ENCODE peak calls at places on chromosomes 11 and 22, in six cellular contexts. T is ovary, Q is gastrocnemius medialis, I is IMR-90, C is NB4, H is uterus. V is an unnamed sample.

GRCh38 chr22:38239101-38239761 is 33.6 kb downstream of the TMEM184B start:
- DNase-seq in H (no peak), I (peak), T (no peak), C (no peak), Q (no peak), V (no peak)

GRCh38 chr22:42807185-42807584 is 49.9 kb downstream of the ARFGAP3 start:
- DNase-seq in H (no peak), I (no peak), Q (no peak), T (no peak), C (no peak), V (peak)

GRCh38 chr11:65770951-65771567 is 9.7 kb downstream of the AP5B1 start:
- DNase-seq in Q (no peak), T (no peak), C (no peak), I (no peak), H (no peak), V (no peak)

GRCh38 chr11:63893355-63893754 is 23.6 kb downstream of the RCOR2 start:
- DNase-seq in I (no peak), H (no peak), C (no peak), Q (no peak), T (no peak), V (no peak)

GRCh38 chr11:34274712-34275398 is 83.0 kb downstream of the ABTB2 start:
- DNase-seq in Q (peak), C (no peak), I (peak), H (peak), T (peak), V (peak)

GRCh38 chr22:17430298-17430900 is 61.1 kb downstream of the CECR2 start:
- DNase-seq in I (no peak), T (no peak), H (peak), C (peak), Q (peak), V (no peak)

GRCh38 chr11:76114238-76114637 is 92.1 kb downstream of the WNT11 start:
- DNase-seq in I (no peak), T (no peak), H (no peak), Q (no peak), C (peak), V (no peak)

GRCh38 chr11:11022126-11022730 is 164.4 kb upstream of the ZBED5 start:
- DNase-seq in T (no peak), H (no peak), C (peak), Q (no peak), I (peak), V (no peak)

GRCh38 chr11:72568861-72569260 is 105.4 kb downstream of the PDE2A start:
- DNase-seq in H (no peak), Q (no peak), T (no peak), I (no peak), C (no peak), V (no peak)

GRCh38 chr11:1391165-1392010 is 1.7 kb downstream of the BRSK2 start:
- DNase-seq in H (no peak), Q (no peak), C (no peak), I (no peak), T (no peak), V (no peak)

GRCh38 chr11:109329716-109330115 is 92.3 kb upstream of the C11orf87 start:
- DNase-seq in H (no peak), C (no peak), T (no peak), I (no peak), Q (no peak), V (no peak)

GRCh38 chr11:34251640-34251980 is 106.2 kb downstream of the ABTB2 start:
- DNase-seq in C (no peak), I (peak), H (no peak), T (no peak), Q (no peak), V (no peak)

GRCh38 chr11:46381046-46381835 is at the start of gene MDK:
- DNase-seq in T (peak), C (peak), H (peak), Q (no peak), I (no peak), V (no peak)

GRCh38 chr11:103202048-103202651 is 92.9 kb downstream of the DYNC2H1 start:
- DNase-seq in Q (no peak), C (peak), H (no peak), I (peak), T (no peak), V (no peak)

GRCh38 chr22:26606611-26607010 is 11.2 kb downstream of the CRYBB1 start:
- DNase-seq in I (peak), T (no peak), Q (no peak), H (no peak), C (no peak), V (no peak)

GRCh38 chr11:74683279-74683871 is 47.9 kb downstream of the CHRDL2 start:
- DNase-seq in T (peak), Q (no peak), C (no peak), I (no peak), H (peak), V (no peak)

GRCh38 chr11:63919267-63920125 is 2.5 kb upstream of the RCOR2 start:
- DNase-seq in T (peak), Q (no peak), H (peak), C (peak), I (no peak), V (no peak)

GRCh38 chr11:88484873-88485621 is 147.5 kb upstream of the CTSC start:
- DNase-seq in C (peak), T (no peak), I (peak), H (no peak), Q (no peak), V (no peak)

GRCh38 chr11:67266424-67267187 is at the start of gene GRK2:
- DNase-seq in C (peak), H (peak), T (peak), I (peak), Q (no peak), V (no peak)

GRCh38 chr22:28381427-28382167 is 298.0 kb downstream of the TTC28 start:
- DNase-seq in C (no peak), I (peak), Q (no peak), T (no peak), H (no peak), V (no peak)

GRCh38 chr11:120471131-120471530 is 40.4 kb upstream of the GRIK4 start:
- DNase-seq in T (no peak), I (peak), C (no peak), H (no peak), Q (no peak), V (no peak)

GRCh38 chr11:48013269-48013901 is 33.0 kb downstream of the PTPRJ start:
- DNase-seq in Q (no peak), C (peak), H (no peak), I (peak), T (no peak), V (no peak)

GRCh38 chr11:40722179-40722795 is 737.2 kb downstream of the LRRC4C start:
- DNase-seq in H (no peak), C (peak), T (no peak), I (peak), Q (no peak), V (no peak)

GRCh38 chr22:38569181-38569971 is 607 bp downstream of the DMC1 start:
- DNase-seq in C (peak), H (peak), Q (no peak), T (no peak), I (no peak), V (no peak)

GRCh38 chr22:38347181-38347943 is 30.1 kb upstream of the CSNK1E start:
- DNase-seq in I (no peak), T (peak), Q (no peak), H (peak), C (no peak), V (peak)

GRCh38 chr11:74333193-74333592 is 21.8 kb upstream of the P4HA3 start:
- DNase-seq in T (no peak), H (no peak), Q (no peak), C (no peak), I (no peak), V (no peak)

GRCh38 chr11:1557168-1557884 is 14.7 kb downstream of the DUSP8 start:
- DNase-seq in H (no peak), T (no peak), C (no peak), I (no peak), Q (no peak), V (no peak)

GRCh38 chr11:45468265-45468856 is 182.2 kb upstream of the SYT13 start:
- DNase-seq in C (no peak), H (no peak), Q (no peak), T (no peak), I (peak), V (no peak)

GRCh38 chr11:130217632-130218031 is 58.0 kb downstream of the ST14 start:
- DNase-seq in I (no peak), C (no peak), Q (no peak), H (no peak), T (peak), V (peak)

GRCh38 chr11:104134760-104135159 is 29.2 kb downstream of the PDGFD start:
- DNase-seq in H (no peak), C (no peak), I (peak), T (no peak), Q (no peak), V (no peak)

GRCh38 chr11:75717608-75718403 is at the start of gene MOGAT2:
- DNase-seq in I (no peak), H (no peak), T (no peak), C (no peak), Q (no peak), V (no peak)

GRCh38 chr11:133898770-133899115 is 53.4 kb upstream of the SPATA19 start:
- DNase-seq in H (no peak), C (no peak), T (no peak), Q (no peak), I (no peak), V (no peak)

GRCh38 chr11:45475135-45475534 is 189.0 kb upstream of the SYT13 start:
- DNase-seq in H (no peak), I (no peak), T (no peak), Q (no peak), C (no peak), V (no peak)

GRCh38 chr22:29072193-29072978 is 449 bp upstream of the KREMEN1 start:
- DNase-seq in Q (peak), T (peak), I (peak), C (peak), H (peak), V (peak)

GRCh38 chr11:135075740-135076139 is 663.7 kb upstream of the B3GAT1 start:
- DNase-seq in T (peak), H (peak), Q (no peak), C (peak), I (peak), V (peak)

GRCh38 chr11:35307221-35307621 is 112.1 kb downstream of the SLC1A2 start:
- DNase-seq in I (no peak), T (no peak), C (no peak), H (no peak), Q (peak), V (no peak)

GRCh38 chr11:35304393-35304790 is 115.0 kb downstream of the SLC1A2 start:
- DNase-seq in C (no peak), Q (no peak), I (peak), H (no peak), T (no peak), V (no peak)

GRCh38 chr11:35305670-35306382 is 113.5 kb downstream of the SLC1A2 start:
- DNase-seq in Q (no peak), I (peak), H (no peak), C (peak), T (no peak), V (no peak)

GRCh38 chr11:35303596-35304392 is 115.6 kb downstream of the SLC1A2 start:
- DNase-seq in T (no peak), I (peak), Q (peak), C (peak), H (peak), V (peak)

DNA sequence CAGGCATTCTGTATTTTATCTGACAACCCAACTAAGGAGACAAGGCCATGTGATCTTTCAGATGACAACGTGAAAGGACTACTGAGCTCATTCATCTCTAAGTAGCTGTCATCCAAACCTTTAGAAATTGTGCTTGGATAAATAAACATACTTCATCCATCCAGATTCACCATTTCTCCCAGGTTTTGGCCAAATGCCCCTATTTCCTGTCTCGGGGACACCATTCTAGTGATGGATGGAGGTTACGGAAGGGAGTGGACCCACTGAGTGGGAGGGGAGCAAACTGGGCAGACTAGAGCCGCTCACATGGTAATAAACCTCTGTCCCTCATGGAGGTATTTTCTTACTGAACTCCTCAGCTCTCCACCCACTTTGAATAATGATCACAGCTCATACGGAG is 114.5 kb downstream of the SLC1A2 start:
- DNase-seq in T (no peak), I (no peak), C (no peak), H (no peak), Q (no peak), V (no peak)
- H3K4me3 ChIP-seq in T (no peak), I (no peak), C (no peak), H (no peak), Q (no peak), V (no peak)

DNA sequence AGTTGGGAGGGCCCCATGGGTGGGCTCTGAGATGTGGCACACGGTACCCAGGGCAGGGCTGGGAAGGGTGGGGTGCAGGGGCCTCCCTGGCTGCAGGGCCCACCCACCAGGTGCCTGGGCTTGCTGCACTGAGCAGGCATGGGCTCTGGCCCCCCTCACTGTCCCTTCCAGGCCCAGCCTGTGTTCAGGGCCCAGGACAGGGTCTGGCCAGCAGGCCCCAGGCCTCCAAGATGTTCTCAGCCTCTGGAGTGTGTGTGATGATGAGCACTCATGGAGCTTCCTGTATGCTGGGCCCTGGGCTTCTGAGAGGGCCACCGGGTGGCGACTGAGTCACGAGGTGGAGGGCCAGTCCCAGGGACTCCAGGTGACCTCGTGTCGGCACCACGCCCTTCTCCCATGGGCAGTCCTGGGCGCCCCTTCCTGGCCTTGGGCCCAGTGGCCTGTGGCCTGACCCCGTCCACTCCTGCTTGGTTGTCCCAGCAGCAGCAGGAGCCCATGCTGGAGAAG is 55.9 kb upstream of the CCDC188 start:
- DNase-seq in Q (no peak), I (peak), H (no peak), T (no peak), C (peak), V (no peak)
- TF ChIP-seq CTCF in Q (no peak), I (no peak), H (no peak), T (no peak), C (peak), V (no peak)

DNA sequence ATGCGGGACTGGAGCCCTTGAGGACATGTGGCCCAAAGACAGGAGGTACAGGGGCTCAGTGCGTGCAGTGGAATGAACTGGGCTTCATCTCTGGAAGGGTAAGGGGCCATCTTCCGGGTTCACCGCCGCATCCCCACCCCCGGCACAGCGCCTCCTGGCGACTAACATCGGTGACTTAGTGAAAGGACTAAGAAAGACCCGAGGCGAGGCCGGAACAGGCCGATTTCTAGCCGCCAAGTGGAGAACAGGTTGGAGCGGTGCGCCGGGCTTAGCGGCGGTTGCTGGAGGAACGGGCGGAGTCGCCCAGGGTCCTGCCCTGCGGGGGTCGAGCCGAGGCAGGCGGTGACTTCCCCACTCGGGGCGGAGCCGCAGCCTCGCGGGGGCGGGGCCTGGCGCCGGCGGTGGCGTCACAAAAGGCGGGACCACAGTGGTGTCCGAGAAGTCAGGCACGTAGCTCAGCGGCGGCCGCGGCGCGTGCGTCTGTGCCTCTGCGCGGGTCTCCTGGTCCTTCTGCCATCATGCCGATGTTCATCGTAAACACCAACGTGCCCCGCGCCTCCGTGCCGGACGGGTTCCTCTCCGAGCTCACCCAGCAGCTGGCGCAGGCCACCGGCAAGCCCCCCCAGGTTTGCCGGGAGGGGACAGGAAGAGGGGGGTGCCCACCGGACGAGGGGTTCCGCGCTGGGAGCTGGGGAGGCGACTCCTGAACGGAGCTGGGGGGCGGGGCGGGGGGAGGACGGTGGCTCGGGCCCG is at the start of gene MIF:
- DNase-seq in I (peak), Q (peak), C (peak), H (peak), T (peak), V (peak)
- TF ChIP-seq POLR2A in I (peak), Q (peak), C (peak), H (peak), T (peak), V (peak)

GRCh38 chr11:114170226-114170625 is 110.7 kb downstream of the ZBTB16 start:
- DNase-seq in Q (no peak), C (no peak), I (no peak), T (no peak), H (no peak), V (no peak)
- H3K4me3 ChIP-seq in Q (peak), C (no peak), I (no peak), T (no peak), H (no peak), V (no peak)

DNA sequence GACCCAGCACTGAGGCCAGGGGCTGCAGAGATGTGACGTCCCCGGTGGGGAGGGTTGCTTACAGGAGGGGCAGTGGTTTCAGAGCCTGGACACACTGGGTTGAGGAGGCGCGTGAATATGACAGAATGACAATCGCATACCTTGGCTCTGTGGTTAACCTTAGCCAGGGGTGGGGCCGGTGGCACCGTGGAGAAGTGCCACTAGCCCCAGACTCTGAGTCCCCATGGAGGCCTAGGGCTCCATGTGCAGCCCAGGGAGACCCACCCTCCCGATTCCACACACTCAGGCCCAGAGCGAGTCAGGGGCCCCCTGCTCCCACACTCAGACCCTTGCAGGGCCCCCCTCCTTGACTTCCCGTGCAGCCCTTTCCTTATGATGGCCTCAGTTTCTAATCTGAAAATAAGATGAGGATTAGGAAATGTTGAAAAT is 3.6 kb upstream of the ACR start:
- DNase-seq in H (no peak), Q (no peak), T (peak), C (no peak), I (no peak), V (no peak)
- TF ChIP-seq CTCF in H (no peak), Q (no peak), T (no peak), C (no peak), I (no peak), V (no peak)

DNA sequence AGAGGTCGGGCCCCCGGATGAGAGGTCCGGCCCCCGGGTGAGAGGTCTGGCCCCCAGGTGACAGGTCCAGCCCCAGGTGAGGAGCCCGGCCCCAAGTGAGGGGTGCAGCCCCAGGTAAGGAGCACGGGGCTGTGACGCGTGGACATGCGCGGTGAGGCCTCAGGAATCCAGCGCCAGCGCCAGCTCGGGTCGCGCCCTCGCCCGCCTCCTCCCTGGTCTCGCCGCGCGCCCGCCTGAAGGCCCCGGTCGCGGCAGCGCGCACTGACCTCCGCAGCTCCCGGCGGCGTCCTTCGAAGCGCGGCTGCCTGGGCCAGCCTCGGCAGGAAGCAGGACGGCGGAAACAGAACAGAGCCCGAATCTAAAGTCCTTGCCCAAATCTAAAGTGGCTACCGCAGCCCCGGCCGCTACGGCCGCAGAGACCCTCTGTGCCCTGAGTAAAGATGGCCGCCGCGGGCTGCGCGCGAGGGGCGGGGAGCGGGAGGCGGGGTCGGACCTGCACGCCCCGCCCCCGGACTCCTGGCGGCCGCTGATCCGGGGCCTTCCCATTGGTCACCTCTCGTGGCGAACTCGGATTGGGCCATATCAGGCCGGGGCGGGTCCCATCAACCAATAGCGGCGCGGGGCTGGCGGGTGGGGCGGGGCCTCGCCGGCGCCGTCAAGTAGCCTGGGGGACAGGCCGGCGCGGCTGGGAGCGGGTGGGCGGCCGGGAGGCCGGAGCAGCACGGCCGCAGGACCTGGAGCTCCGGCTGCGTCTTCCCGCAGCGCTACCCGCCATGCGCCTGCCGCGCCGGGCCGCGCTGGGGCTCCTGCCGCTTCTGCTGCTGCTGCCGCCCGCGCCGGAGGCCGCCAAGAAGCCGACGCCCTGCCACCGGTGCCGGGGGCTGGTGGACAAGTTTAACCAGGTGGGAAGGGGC is at the start of the genes ALG12 and CRELD2:
- DNase-seq in H (peak), Q (peak), I (peak), C (peak), T (peak), V (peak)
- TF ChIP-seq POLR2A in H (peak), Q (peak), I (peak), C (no peak), T (peak), V (no peak)

GRCh38 chr22:44668190-44668885 is 33.7 kb upstream of the PRR5 start:
- DNase-seq in C (peak), Q (no peak), I (no peak), T (peak), H (no peak), V (no peak)

GRCh38 chr22:44667829-44668189 is 34.2 kb upstream of the PRR5 start:
- DNase-seq in Q (no peak), C (no peak), T (peak), H (no peak), I (no peak), V (no peak)

GRCh38 chr22:44668886-44669724 is 32.9 kb upstream of the PRR5 start:
- DNase-seq in Q (no peak), T (peak), I (no peak), H (no peak), C (no peak), V (no peak)

GRCh38 chr22:44670220-44670983 is 31.6 kb upstream of the PRR5 start:
- DNase-seq in Q (no peak), C (no peak), H (no peak), I (no peak), T (no peak), V (no peak)

GRCh38 chr22:44669725-44670027 is 32.3 kb upstream of the PRR5 start:
- DNase-seq in T (no peak), I (peak), C (peak), H (no peak), Q (no peak), V (no peak)
- H3K4me3 ChIP-seq in T (no peak), I (peak), C (no peak), H (no peak), Q (no peak), V (no peak)

V was measured in lower leg skin.